ENCODE peak calls at places on chromosomes 6 and 20, in six cellular contexts. Y is H1, V is IMR-90, J is H9, R is mesenchymal stem cell, A is mesendoderm. H is an unnamed sample.

GRCh38 chr6:162538643-162539064 is 188.9 kb downstream of the PRKN start:
- DNase-seq in Y (no peak), V (no peak), J (no peak), R (no peak), A (no peak), H (no peak)

GRCh38 chr6:3385660-3386151 is 71.1 kb downstream of the SLC22A23 start:
- DNase-seq in Y (no peak), V (no peak), J (no peak), R (no peak), A (peak), H (no peak)

GRCh38 chr6:164207024-164207423 is 792.5 kb downstream of the QKI start:
- DNase-seq in Y (no peak), V (no peak), J (no peak), R (no peak), A (no peak), H (no peak)

GRCh38 chr20:59810376-59811187 is 122.9 kb downstream of the SYCP2 start:
- DNase-seq in Y (no peak), V (no peak), J (peak), R (no peak), A (no peak), H (peak)

GRCh38 chr20:8587810-8588209 is 455.7 kb downstream of the PLCB1 start:
- DNase-seq in Y (no peak), V (no peak), J (no peak), R (no peak), A (no peak), H (no peak)

GRCh38 chr6:1620504-1621327 is 11.0 kb downstream of the FOXC1 start:
- DNase-seq in Y (no peak), V (no peak), J (no peak), R (no peak), A (no peak), H (no peak)

GRCh38 chr20:50814438-50815161 is 19.7 kb downstream of the BCAS4 start:
- DNase-seq in Y (no peak), V (no peak), J (no peak), R (no peak), A (peak), H (no peak)

GRCh38 chr6:77334093-77334492 is 129.2 kb downstream of the HTR1B start:
- DNase-seq in Y (no peak), V (no peak), J (no peak), R (no peak), A (no peak), H (no peak)

GRCh38 chr6:136250686-136251008 is 536 bp upstream of the MTFR2 start:
- DNase-seq in Y (no peak), V (no peak), J (no peak), R (no peak), A (no peak), H (no peak)

GRCh38 chr20:39885975-39886649 is 802.9 kb downstream of the MAFB start:
- DNase-seq in Y (peak), V (peak), J (peak), R (peak), A (peak), H (peak)

GRCh38 chr6:27495386-27496135 is 22.7 kb upstream of the ZNF184 start:
- DNase-seq in Y (peak), V (peak), J (peak), R (peak), A (peak), H (peak)

GRCh38 chr20:21396921-21397340 is 395 bp downstream of the NKX2-4 start:
- DNase-seq in Y (no peak), V (no peak), J (peak), R (no peak), A (no peak), H (no peak)

GRCh38 chr6:48611332-48611731 is 500.3 kb upstream of the PTCHD4 start:
- DNase-seq in Y (no peak), V (peak), J (no peak), R (no peak), A (no peak), H (no peak)

GRCh38 chr6:149228276-149228962 is 89.1 kb upstream of the TAB2 start:
- DNase-seq in Y (no peak), V (no peak), J (no peak), R (no peak), A (no peak), H (no peak)

GRCh38 chr6:81606965-81607381 is 145.5 kb downstream of the TENT5A start:
- DNase-seq in Y (no peak), V (peak), J (no peak), R (no peak), A (no peak), H (no peak)

GRCh38 chr6:37365791-37366190 is 12.0 kb downstream of the RNF8 start:
- DNase-seq in Y (no peak), V (peak), J (no peak), R (peak), A (no peak), H (no peak)

GRCh38 chr6:53139841-53140413 is 8.7 kb downstream of the GCM1 start:
- DNase-seq in Y (no peak), V (no peak), J (no peak), R (no peak), A (no peak), H (no peak)

GRCh38 chr20:1184638-1185315 is at the start of gene TMEM74B:
- DNase-seq in Y (no peak), V (no peak), J (no peak), R (peak), A (no peak), H (no peak)

GRCh38 chr20:44583179-44583578 is 800 bp downstream of the PKIG start:
- DNase-seq in Y (no peak), V (peak), J (no peak), R (peak), A (no peak), H (no peak)

GRCh38 chr6:98203170-98203806 is 631.1 kb upstream of the POU3F2 start:
- DNase-seq in Y (no peak), V (peak), J (no peak), R (peak), A (peak), H (peak)

GRCh38 chr6:1894954-1895353 is 285.2 kb downstream of the FOXC1 start:
- DNase-seq in Y (no peak), V (no peak), J (no peak), R (no peak), A (no peak), H (no peak)

GRCh38 chr6:35474129-35474977 is 6.2 kb downstream of the RPL10A start:
- DNase-seq in Y (no peak), V (no peak), J (peak), R (no peak), A (peak), H (no peak)

GRCh38 chr20:37378785-37379598 is 33.1 kb downstream of the SRC start:
- DNase-seq in Y (no peak), V (peak), J (no peak), R (peak), A (peak), H (no peak)

GRCh38 chr20:21781446-21782075 is 76.1 kb downstream of the PAX1 start:
- DNase-seq in Y (no peak), V (no peak), J (peak), R (no peak), A (no peak), H (no peak)

GRCh38 chr6:17115251-17116089 is 13.6 kb downstream of the STMND1 start:
- DNase-seq in Y (no peak), V (peak), J (no peak), R (peak), A (peak), H (no peak)

GRCh38 chr6:31402324-31403282 is 792 bp upstream of the MICA start:
- DNase-seq in Y (no peak), V (no peak), J (no peak), R (peak), A (peak), H (no peak)

GRCh38 chr20:44017905-44018683 is 103.4 kb downstream of the TOX2 start:
- DNase-seq in Y (no peak), V (peak), J (no peak), R (peak), A (no peak), H (no peak)

GRCh38 chr6:45619211-45619760 is 241.6 kb upstream of the SUPT3H start:
- DNase-seq in Y (no peak), V (no peak), J (no peak), R (peak), A (no peak), H (no peak)

GRCh38 chr20:7775072-7775471 is 165.2 kb downstream of the HAO1 start:
- DNase-seq in Y (no peak), V (peak), J (no peak), R (no peak), A (no peak), H (no peak)

GRCh38 chr6:143337201-143337949 is 113.1 kb downstream of the ADAT2 start:
- DNase-seq in Y (peak), V (peak), J (peak), R (peak), A (peak), H (no peak)

GRCh38 chr20:25563362-25563761 is 22.0 kb downstream of the NINL start:
- DNase-seq in Y (no peak), V (no peak), J (no peak), R (no peak), A (no peak), H (no peak)

GRCh38 chr20:31721408-31722332 is 998 bp downstream of the BCL2L1 start:
- DNase-seq in Y (no peak), V (no peak), J (peak), R (no peak), A (no peak), H (no peak)

GRCh38 chr6:82270791-82271392 is 23.3 kb upstream of the IBTK start:
- DNase-seq in Y (no peak), V (peak), J (no peak), R (peak), A (peak), H (peak)

GRCh38 chr20:20368414-20369352 is 779 bp downstream of the INSM1 start:
- DNase-seq in Y (no peak), V (no peak), J (peak), R (no peak), A (no peak), H (no peak)

GRCh38 chr6:75291331-75291730 is 6.7 kb upstream of the TMEM30A start:
- DNase-seq in Y (no peak), V (no peak), J (no peak), R (no peak), A (no peak), H (no peak)

GRCh38 chr6:158536891-158537798 is 22.7 kb upstream of the TMEM181 start:
- DNase-seq in Y (no peak), V (no peak), J (peak), R (peak), A (peak), H (peak)

GRCh38 chr6:13066050-13066449 is 262.3 kb downstream of the TBC1D7 start:
- DNase-seq in Y (no peak), V (no peak), J (no peak), R (no peak), A (no peak), H (no peak)

DNA sequence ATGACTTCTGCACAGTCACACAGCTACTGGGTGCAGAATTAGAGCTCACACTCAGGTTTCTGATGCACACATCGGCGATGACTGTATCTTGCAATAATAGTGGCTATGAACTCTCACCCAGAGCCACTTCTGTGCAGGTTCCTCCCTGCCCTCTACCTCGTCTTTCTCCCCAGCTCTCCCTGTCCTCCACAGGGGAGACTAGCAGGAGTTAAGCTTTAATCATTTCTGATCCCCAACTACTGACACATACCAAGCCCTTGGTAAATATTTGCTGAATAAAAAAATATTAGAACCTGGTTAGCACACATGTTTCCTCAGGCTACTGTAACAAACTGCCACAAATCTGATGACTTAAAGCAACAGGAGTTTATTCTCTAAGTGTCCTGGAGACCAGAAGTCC is 222.7 kb upstream of the FOXA2 start:
- DNase-seq in Y (no peak), V (no peak), J (no peak), R (no peak), A (no peak), H (no peak)
- H2BK15ac ChIP-seq in Y (no peak), V (no peak), J (no peak), R (no peak), A (no peak), H (no peak)

GRCh38 chr6:71531841-71532240 is 243.2 kb downstream of the OGFRL1 start:
- DNase-seq in Y (no peak), V (no peak), J (peak), R (no peak), A (no peak), H (no peak)

GRCh38 chr6:71537717-71538116 is 249.1 kb downstream of the OGFRL1 start:
- DNase-seq in Y (no peak), V (peak), J (no peak), R (no peak), A (no peak), H (no peak)

GRCh38 chr6:71531006-71531405 is 242.4 kb downstream of the OGFRL1 start:
- DNase-seq in Y (no peak), V (peak), J (no peak), R (no peak), A (no peak), H (no peak)

GRCh38 chr6:71533939-71534379 is 245.3 kb downstream of the OGFRL1 start:
- DNase-seq in Y (no peak), V (peak), J (no peak), R (peak), A (no peak), H (no peak)

GRCh38 chr6:71534916-71535315 is 246.3 kb downstream of the OGFRL1 start:
- DNase-seq in Y (no peak), V (no peak), J (no peak), R (no peak), A (peak), H (no peak)
- H2BK15ac ChIP-seq in Y (no peak), V (no peak), J (no peak), R (no peak), A (no peak), H (no peak)

DNA sequence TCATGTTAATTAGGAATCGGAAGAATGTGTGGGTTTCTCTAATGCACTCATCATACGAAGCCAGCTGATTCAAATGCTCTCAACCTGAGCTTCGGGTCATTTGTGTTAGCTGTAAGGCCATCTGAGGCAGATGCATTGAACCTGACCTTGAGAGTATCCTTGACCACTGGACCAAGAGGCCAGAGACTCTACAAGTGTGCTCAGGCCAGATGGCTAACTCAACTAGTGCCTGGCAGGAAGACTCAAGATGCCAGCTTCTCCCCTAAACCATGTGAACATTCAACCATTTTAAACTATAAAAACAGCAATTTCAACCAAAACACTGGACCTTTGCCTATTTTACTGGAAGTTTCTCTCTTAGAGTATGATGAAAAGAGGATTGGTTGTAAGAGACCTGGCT is 168.6 kb upstream of the CDH4 start:
- DNase-seq in Y (no peak), V (no peak), J (no peak), R (no peak), A (no peak), H (no peak)
- H2BK15ac ChIP-seq in Y (no peak), V (no peak), J (no peak), R (no peak), A (no peak), H (no peak)

DNA sequence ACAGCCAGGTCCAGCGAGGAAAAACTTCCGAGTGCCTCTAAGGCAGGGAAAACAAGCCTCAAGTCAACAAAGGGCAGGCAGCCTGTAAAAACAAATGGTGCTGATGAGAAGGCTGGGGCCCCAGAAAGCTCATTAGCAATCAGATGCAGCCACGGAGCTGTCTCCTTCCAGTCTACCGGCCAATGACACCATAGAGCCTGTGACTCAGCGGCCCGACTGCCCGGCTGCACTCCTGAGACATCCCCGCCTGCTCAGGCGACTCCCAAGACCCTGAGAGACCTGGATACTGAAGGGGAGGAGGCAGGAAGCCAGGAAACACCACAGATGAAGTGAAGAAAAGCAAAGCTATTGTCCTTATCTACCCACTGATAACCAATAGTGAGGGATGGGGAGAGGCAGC is 120.1 kb upstream of the HDDC2 start:
- DNase-seq in Y (peak), V (no peak), J (peak), R (peak), A (peak), H (peak)
- H2BK15ac ChIP-seq in Y (no peak), V (no peak), J (no peak), R (no peak), A (no peak), H (no peak)

DNA sequence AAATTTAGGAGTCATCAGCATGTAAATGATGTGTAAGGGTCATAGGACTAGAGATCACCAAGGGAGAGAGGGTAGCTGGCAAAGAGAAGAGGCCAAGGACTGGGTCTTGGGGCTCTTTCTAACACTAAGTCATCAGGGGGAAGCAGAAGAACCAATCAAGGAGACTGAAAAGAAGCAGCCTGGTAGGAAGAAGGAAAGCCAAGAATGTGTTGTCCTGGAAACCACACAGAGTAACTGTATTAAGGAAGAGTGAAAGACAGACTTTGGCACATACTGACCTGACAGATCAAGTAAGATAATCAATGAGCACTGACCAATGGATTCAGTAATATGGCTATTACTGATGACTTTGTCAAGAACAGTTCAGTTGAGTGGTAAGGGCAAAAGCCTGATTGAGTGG is 42.3 kb upstream of the LAMA4 start:
- DNase-seq in Y (no peak), V (peak), J (no peak), R (no peak), A (no peak), H (no peak)
- H2BK15ac ChIP-seq in Y (no peak), V (peak), J (no peak), R (no peak), A (no peak), H (no peak)

DNA sequence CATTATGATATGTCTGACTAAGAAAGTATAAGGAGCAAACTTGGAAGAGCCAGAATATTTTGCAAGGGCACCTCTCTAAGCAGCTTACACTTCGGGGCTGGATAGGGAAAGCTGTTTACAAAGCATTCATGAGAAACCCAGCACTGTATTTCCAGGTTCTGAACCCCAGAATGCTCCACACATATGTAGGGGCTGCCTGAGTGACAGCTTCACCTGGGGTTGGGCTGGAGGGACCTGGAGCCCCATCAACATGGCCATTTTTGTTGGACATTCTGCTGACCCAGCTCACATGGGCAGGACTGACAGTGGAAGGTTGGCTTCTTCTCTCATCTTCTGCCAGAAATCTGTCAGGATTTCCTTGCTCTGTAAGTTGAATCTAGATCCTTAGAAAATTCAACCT is 197.1 kb upstream of the SSTR4 start:
- DNase-seq in Y (no peak), V (no peak), J (no peak), R (no peak), A (no peak), H (no peak)
- H2BK15ac ChIP-seq in Y (no peak), V (no peak), J (no peak), R (no peak), A (no peak), H (no peak)

GRCh38 chr20:61291166-61291829 is 39.2 kb downstream of the CDH4 start:
- DNase-seq in Y (no peak), V (no peak), J (no peak), R (no peak), A (no peak), H (no peak)

GRCh38 chr20:61290721-61291120 is 38.7 kb downstream of the CDH4 start:
- DNase-seq in Y (no peak), V (no peak), J (no peak), R (no peak), A (no peak), H (no peak)

GRCh38 chr20:61287583-61287982 is 35.5 kb downstream of the CDH4 start:
- DNase-seq in Y (no peak), V (no peak), J (no peak), R (no peak), A (no peak), H (no peak)

GRCh38 chr20:61288331-61288784 is 36.3 kb downstream of the CDH4 start:
- DNase-seq in Y (no peak), V (no peak), J (no peak), R (no peak), A (no peak), H (no peak)

GRCh38 chr20:61289166-61289565 is 37.1 kb downstream of the CDH4 start:
- DNase-seq in Y (no peak), V (no peak), J (no peak), R (no peak), A (no peak), H (no peak)
- H2BK15ac ChIP-seq in Y (no peak), V (no peak), J (no peak), R (no peak), A (no peak), H (no peak)